ENCODE peak calls at places on chromosomes 3 and 15, in four cellular contexts. E is GM12878, S is H1, I is HepG2. T is an unnamed sample.

GRCh38 chr15:51672100-51672731 is 9.1 kb upstream of the SCG3 start:
- DNase-seq in E (no peak), S (no peak), I (no peak), T (no peak)

GRCh38 chr3:126967386-126967785 is 15.5 kb upstream of the PLXNA1 start:
- DNase-seq in I (no peak), S (no peak), E (no peak), T (no peak)

GRCh38 chr3:36124118-36124796 is 256.0 kb upstream of the STAC start:
- DNase-seq in E (no peak), S (peak), I (peak), T (peak)

GRCh38 chr3:106512846-106513245 is 644.0 kb upstream of the CBLB start:
- DNase-seq in I (no peak), S (no peak), E (no peak), T (no peak)

GRCh38 chr15:63322541-63322940 is 45.1 kb downstream of the APH1B start:
- DNase-seq in S (no peak), E (no peak), I (no peak), T (peak)

GRCh38 chr15:95263751-95264150 is 1032.4 kb downstream of the MCTP2 start:
- DNase-seq in S (no peak), E (no peak), I (no peak), T (no peak)

GRCh38 chr3:105997800-105998526 is 129.2 kb upstream of the CBLB start:
- DNase-seq in I (no peak), S (no peak), E (no peak), T (no peak)

GRCh38 chr15:39783244-39783820 is 691 bp upstream of the FSIP1 start:
- DNase-seq in E (no peak), S (no peak), I (no peak), T (no peak)

GRCh38 chr15:90750186-90750585 is 33.0 kb downstream of the BLM start:
- DNase-seq in I (no peak), E (no peak), S (no peak), T (no peak)

GRCh38 chr3:126488205-126488604 is 12.5 kb upstream of the ZXDC start:
- DNase-seq in I (no peak), E (no peak), S (no peak), T (no peak)

GRCh38 chr15:97961067-97961954 is 808 bp downstream of the ARRDC4 start:
- DNase-seq in S (peak), I (peak), E (no peak), T (peak)

GRCh38 chr3:182258538-182259177 is 534.6 kb upstream of the ATP11B start:
- DNase-seq in E (no peak), I (peak), S (no peak), T (peak)

GRCh38 chr3:56885461-56885860 is 83.7 kb upstream of the ARHGEF3 start:
- DNase-seq in S (no peak), I (no peak), E (no peak), T (no peak)

GRCh38 chr15:83873966-83874365 is 220.0 kb downstream of the ADAMTSL3 start:
- DNase-seq in E (no peak), I (no peak), S (no peak), T (no peak)

GRCh38 chr15:44654858-44655257 is 8.6 kb downstream of the SPG11 start:
- DNase-seq in I (no peak), E (no peak), S (no peak), T (no peak)

GRCh38 chr3:48567090-48567489 is 3.5 kb upstream of the UCN2 start:
- DNase-seq in E (no peak), I (no peak), S (no peak), T (no peak)

GRCh38 chr15:42344763-42345162 is 14.5 kb upstream of the CAPN3 start:
- DNase-seq in E (no peak), S (no peak), I (no peak), T (no peak)

GRCh38 chr15:51589881-51590570 is 32.5 kb downstream of the DMXL2 start:
- DNase-seq in E (peak), S (no peak), I (no peak), T (no peak)

GRCh38 chr15:89125038-89125826 is 37.0 kb downstream of the ABHD2 start:
- DNase-seq in E (no peak), S (no peak), I (peak), T (no peak)
- TF ChIP-seq CHD2 in E (no peak), S (no peak), I (no peak), T (no peak)

DNA sequence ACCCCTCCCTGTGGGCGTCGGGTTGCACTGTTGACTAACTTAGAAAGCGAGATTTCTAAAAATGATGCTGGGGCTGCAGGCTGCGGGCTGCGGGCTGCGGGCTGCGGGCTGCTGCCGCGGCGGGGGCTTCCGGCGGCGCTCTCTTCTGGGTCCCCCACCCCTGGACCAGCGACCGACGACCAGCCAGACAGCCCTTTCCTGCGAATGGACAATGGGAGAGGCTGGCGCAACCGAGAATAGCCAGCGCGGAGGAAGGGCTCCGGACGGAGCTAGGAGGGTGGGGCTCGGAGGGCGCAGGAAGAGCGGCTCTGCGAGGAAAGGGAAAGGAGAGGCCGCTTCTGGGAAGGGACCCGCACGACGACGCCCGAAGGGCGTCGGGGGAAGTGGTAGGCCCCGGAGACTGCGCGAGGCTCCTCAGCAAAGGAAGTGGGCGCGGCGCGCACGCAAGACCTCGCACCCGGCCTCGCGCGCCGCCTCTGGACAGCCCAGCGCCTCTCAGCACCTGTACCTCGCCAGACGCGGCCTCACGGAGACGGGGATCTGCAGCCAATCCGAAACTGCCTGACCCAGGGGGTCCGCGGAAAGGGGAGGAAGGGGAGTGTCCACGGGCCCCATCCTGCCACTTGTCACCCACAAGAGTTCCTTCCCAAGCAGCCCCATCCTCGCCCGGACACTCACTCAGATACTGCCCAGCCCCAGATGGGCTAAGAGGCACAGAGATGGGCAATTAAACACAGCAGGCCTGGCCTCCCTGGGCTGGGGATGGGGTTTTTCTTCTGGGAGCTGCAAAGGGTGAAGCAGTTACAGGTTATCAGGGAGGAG is 70.7 kb downstream of the SLC12A8 start:
- DNase-seq in S (no peak), I (no peak), E (no peak), T (peak)
- TF ChIP-seq TCF12 in S (no peak), I (no peak), E (peak), T (no peak)

DNA sequence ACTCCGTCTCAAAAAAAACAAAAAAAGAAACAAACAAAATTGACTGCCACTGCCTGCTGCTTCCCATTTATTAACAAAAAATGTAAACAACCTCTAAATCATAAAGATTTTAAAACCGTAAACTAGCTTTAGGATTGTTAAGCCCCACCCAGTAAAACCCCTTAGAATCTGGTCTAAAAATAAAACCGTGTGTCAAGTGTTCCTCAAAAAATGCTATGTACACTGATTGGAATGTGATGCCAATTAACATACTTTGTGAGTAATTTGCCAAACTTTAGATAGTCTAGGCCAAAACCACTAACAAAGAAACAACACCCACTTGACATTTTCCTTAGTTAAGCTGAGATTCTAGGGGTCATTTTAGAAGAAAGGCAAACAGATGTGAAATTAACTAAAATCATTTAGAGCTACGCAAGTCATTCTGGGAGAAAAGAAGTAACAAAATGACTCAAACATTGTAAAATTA is 5.3 kb downstream of the RAF1 start:
- DNase-seq in E (no peak), S (no peak), I (no peak), T (no peak)
- TF ChIP-seq JUND in E (no peak), S (no peak), I (no peak), T (peak)

GRCh38 chr15:27359586-27359985 is 388.6 kb downstream of the GABRG3 start:
- DNase-seq in I (no peak), S (no peak), E (no peak), T (no peak)

GRCh38 chr15:27358751-27359434 is 387.9 kb downstream of the GABRG3 start:
- DNase-seq in S (peak), I (peak), E (no peak), T (peak)

GRCh38 chr15:27365441-27365840 is 394.5 kb downstream of the GABRG3 start:
- DNase-seq in I (no peak), S (no peak), E (no peak), T (no peak)

GRCh38 chr15:27361418-27361817 is 390.4 kb downstream of the GABRG3 start:
- DNase-seq in S (no peak), E (no peak), I (no peak), T (no peak)
- TF ChIP-seq CHD2 in S (no peak), E (no peak), I (no peak), T (no peak)

T was measured in SK-N-SH.